ENCODE peak calls at places on chromosomes 3 and 15, in six cellular contexts. M is uterus, G is foreskin keratinocyte, H is thoracic aorta, S is H1, U is IMR-90. V is an unnamed sample. For H3K4me1, the result is how much of the 10 kb centered on the place peaks cover.

GRCh38 chr15:43950551-43950950 is 123.7 kb downstream of the WDR76 start:
- DNase-seq in M (no peak), G (no peak), H (no peak), S (no peak), U (no peak), V (no peak)

GRCh38 chr15:48930735-48931134 is 33.0 kb downstream of the SHC4 start:
- DNase-seq in M (no peak), G (no peak), H (no peak), S (no peak), U (no peak), V (no peak)

GRCh38 chr3:132569153-132569552 is 27.9 kb upstream of the ACKR4 start:
- DNase-seq in M (no peak), G (no peak), H (no peak), S (no peak), U (no peak), V (no peak)

GRCh38 chr15:95295905-95296618 is 1034.4 kb upstream of the NR2F2 start:
- DNase-seq in M (no peak), G (no peak), H (no peak), S (no peak), U (no peak), V (no peak)

GRCh38 chr3:108283989-108284388 is 12.4 kb upstream of the HHLA2 start:
- DNase-seq in M (no peak), G (no peak), H (no peak), S (no peak), U (no peak), V (no peak)

GRCh38 chr3:79976466-79976865 is 208.7 kb upstream of the ROBO1 start:
- DNase-seq in M (no peak), G (no peak), H (no peak), S (no peak), U (no peak), V (no peak)

GRCh38 chr3:7740458-7740857 is 761.2 kb upstream of the LMCD1 start:
- DNase-seq in M (no peak), G (no peak), H (no peak), S (no peak), U (no peak), V (peak)

GRCh38 chr15:91032919-91033803 is 10.8 kb upstream of the VPS33B start:
- DNase-seq in M (no peak), G (peak), H (no peak), S (peak), U (no peak), V (peak)

GRCh38 chr3:48286308-48286707 is 45.4 kb downstream of the ZNF589 start:
- DNase-seq in M (no peak), G (no peak), H (no peak), S (no peak), U (no peak), V (no peak)

GRCh38 chr15:63176302-63176701 is 13.1 kb upstream of the RAB8B start:
- DNase-seq in M (no peak), G (peak), H (no peak), S (no peak), U (peak), V (no peak)

GRCh38 chr3:141646760-141647561 is 91.1 kb upstream of the RNF7 start:
- DNase-seq in M (no peak), G (peak), H (no peak), S (peak), U (peak), V (peak)

GRCh38 chr15:39692464-39693327 is 89.9 kb downstream of the FSIP1 start:
- DNase-seq in M (no peak), G (peak), H (no peak), S (peak), U (no peak), V (no peak)

GRCh38 chr3:40951636-40952035 is 247.7 kb upstream of the CTNNB1 start:
- DNase-seq in M (no peak), G (peak), H (no peak), S (no peak), U (no peak), V (no peak)

GRCh38 chr3:169112153-169112892 is 551.2 kb downstream of the MECOM start:
- DNase-seq in M (no peak), G (peak), H (no peak), S (no peak), U (peak), V (no peak)

GRCh38 chr3:42729404-42730145 is 27.0 kb upstream of the HHATL start:
- DNase-seq in M (no peak), G (no peak), H (no peak), S (no peak), U (no peak), V (no peak)

GRCh38 chr3:157438371-157438735 is 1.7 kb downstream of the PTX3 start:
- DNase-seq in M (no peak), G (no peak), H (no peak), S (no peak), U (no peak), V (no peak)

GRCh38 chr3:95341314-95341713 is 1278.5 kb downstream of the NSUN3 start:
- DNase-seq in M (no peak), G (no peak), H (no peak), S (no peak), U (no peak), V (no peak)

GRCh38 chr3:29317659-29318173 is 36.8 kb downstream of the RBMS3 start:
- DNase-seq in M (no peak), G (no peak), H (no peak), S (no peak), U (no peak), V (no peak)

GRCh38 chr15:74200394-74200793 is 2.2 kb downstream of the STRA6 start:
- DNase-seq in M (peak), G (no peak), H (peak), S (no peak), U (peak), V (peak)

GRCh38 chr15:63133786-63134185 is 12.1 kb downstream of the LACTB start:
- DNase-seq in M (no peak), G (no peak), H (no peak), S (no peak), U (peak), V (no peak)

GRCh38 chr3:61278713-61279112 is 27.5 kb upstream of the FHIT start:
- DNase-seq in M (no peak), G (no peak), H (no peak), S (no peak), U (no peak), V (no peak)

GRCh38 chr3:44114142-44114541 is 127.5 kb upstream of the TOPAZ1 start:
- DNase-seq in M (no peak), G (no peak), H (no peak), S (no peak), U (peak), V (peak)

GRCh38 chr3:146161725-146162047 is 702 bp upstream of the PLOD2 start:
- DNase-seq in M (peak), G (no peak), H (no peak), S (no peak), U (peak), V (no peak)

GRCh38 chr3:184284696-184285095 is 8.9 kb downstream of the ECE2 start:
- DNase-seq in M (no peak), G (no peak), H (no peak), S (no peak), U (peak), V (peak)

DNA sequence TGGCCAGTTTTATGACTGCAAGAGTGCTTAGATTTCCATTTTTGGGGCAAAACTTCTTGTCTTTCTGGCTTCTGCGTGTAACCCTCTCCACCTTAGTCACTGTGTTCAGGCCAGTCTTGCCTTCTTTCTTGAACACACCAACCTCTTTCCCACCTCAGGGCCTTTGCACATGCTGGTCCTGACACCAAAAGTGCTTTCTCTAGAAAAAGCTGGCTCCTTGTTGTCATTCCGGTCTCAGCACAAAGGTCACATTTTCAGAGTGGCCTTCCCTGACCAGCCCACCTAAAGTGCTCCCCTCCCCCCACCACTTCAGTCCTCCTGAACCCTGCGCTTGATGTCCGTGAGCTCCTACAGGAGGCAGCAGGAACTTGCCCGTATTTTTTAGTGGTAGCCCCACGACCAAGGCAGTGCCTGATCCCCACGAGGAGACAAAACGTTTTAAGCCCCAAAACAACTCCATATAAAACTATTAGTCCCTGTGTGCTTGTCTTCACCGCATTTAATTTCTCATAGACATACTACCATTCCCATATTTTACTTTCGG is 25.5 kb downstream of the CDCP1 start:
- DNase-seq in M (no peak), G (no peak), H (no peak), S (no peak), U (no peak), V (no peak)
- H3K4me1 ChIP-seq in M (under half), G (under half), H (under half), S (under half), U (under half), V (under half)

GRCh38 chr3:25552251-25552650 is 112.5 kb downstream of the TOP2B start:
- DNase-seq in M (no peak), G (no peak), H (no peak), S (no peak), U (no peak), V (no peak)
- H3K4me1 ChIP-seq in M (under half), G (under half), H (under half), S (under half), U (under half), V (under half)

GRCh38 chr3:14123308-14124222 is 1.1 kb downstream of the CHCHD4 start:
- DNase-seq in M (no peak), G (no peak), H (no peak), S (no peak), U (no peak), V (no peak)
- H3K4me1 ChIP-seq in M (under half), G (under half), H (under half), S (under half), U (under half), V (under half)

GRCh38 chr3:72258786-72259185 is 473.8 kb upstream of the PROK2 start:
- DNase-seq in M (no peak), G (no peak), H (no peak), S (no peak), U (no peak), V (peak)

GRCh38 chr3:72261566-72262564 is 476.9 kb upstream of the PROK2 start:
- DNase-seq in M (no peak), G (no peak), H (no peak), S (no peak), U (no peak), V (no peak)

GRCh38 chr3:72262707-72263106 is 477.8 kb upstream of the PROK2 start:
- DNase-seq in M (no peak), G (no peak), H (no peak), S (no peak), U (no peak), V (no peak)

GRCh38 chr3:72259755-72260589 is 475.0 kb upstream of the PROK2 start:
- DNase-seq in M (no peak), G (no peak), H (no peak), S (no peak), U (no peak), V (no peak)

GRCh38 chr3:72260590-72260914 is 475.6 kb upstream of the PROK2 start:
- DNase-seq in M (no peak), G (no peak), H (no peak), S (no peak), U (no peak), V (no peak)
- H3K4me1 ChIP-seq in M (under half), G (under half), H (under half), S (under half), U (under half), V (under half)

GRCh38 chr3:30661107-30661873 is 54.9 kb downstream of the TGFBR2 start:
- DNase-seq in M (no peak), G (no peak), H (no peak), S (no peak), U (no peak), V (no peak)

GRCh38 chr3:30664884-30665283 is 58.5 kb downstream of the TGFBR2 start:
- DNase-seq in M (no peak), G (no peak), H (no peak), S (no peak), U (no peak), V (no peak)

GRCh38 chr3:30664449-30664848 is 58.0 kb downstream of the TGFBR2 start:
- DNase-seq in M (no peak), G (no peak), H (no peak), S (no peak), U (no peak), V (no peak)

GRCh38 chr3:30663533-30664241 is 57.3 kb downstream of the TGFBR2 start:
- DNase-seq in M (no peak), G (no peak), H (no peak), S (no peak), U (no peak), V (no peak)

DNA sequence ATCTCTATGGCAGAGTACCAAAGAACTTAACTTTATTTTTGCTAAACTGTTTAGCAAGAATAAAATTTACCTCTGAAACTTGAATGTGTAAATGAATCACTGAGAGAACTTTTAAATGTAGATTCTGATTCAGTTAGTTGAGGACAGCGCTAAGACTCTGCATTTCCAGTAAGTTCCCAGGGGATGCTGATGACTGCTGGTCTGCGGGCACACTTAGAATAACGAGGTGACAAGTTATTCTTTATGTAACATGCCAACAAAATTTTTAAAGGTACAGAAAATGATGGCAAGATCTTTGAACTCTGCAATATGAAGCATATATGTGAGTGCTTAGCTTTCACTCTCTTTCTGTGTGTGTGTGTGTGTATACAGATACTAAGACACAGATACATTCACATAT is 56.4 kb downstream of the TGFBR2 start:
- DNase-seq in M (no peak), G (no peak), H (no peak), S (no peak), U (no peak), V (no peak)
- H3K4me1 ChIP-seq in M (under half), G (under half), H (half or more), S (under half), U (under half), V (half or more)

DNA sequence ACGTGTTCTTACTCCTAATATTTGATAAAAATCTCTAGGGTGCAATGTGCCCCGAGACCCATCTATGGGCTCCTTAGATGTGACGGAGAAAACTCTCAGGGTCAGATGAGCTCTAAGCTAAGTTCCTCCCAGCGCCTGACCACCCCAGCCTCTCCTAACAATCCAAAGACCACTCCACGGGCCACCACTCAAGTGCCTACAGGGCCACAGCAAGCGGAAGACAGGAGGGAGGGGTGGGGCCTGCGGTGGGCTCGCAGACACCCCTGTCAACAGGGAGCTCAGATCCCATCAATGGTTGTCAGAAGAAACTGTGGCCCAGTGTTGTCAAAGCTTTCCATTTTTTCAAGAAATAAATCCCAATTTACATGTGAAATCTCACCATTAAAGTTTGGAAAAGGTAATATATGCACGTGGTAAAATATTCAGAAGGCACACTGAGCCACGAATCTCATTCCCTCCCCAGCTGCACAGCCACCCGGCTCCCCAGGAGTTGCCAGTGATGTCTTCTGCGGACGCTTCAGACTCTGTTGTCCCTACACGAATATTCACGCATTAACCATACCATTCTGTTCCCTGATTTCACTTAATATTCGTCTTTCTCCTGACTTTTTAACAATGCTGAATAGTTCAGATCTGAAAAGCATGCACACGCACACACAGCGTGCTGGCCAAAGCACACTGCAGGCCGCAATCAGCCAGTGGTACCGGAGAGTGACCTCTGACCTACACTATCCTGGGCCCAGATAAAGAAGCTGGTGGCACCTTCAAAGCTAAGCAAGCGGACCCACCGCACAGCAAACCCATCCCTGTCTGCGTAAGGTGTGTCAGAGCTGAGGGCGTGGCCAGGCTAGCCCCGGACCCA is 19.1 kb downstream of the TNK2 start:
- DNase-seq in M (no peak), G (no peak), H (no peak), S (no peak), U (no peak), V (no peak)
- H3K4me1 ChIP-seq in M (under half), G (under half), H (under half), S (under half), U (under half), V (under half)

GRCh38 chr3:127794972-127795371 is 27.3 kb downstream of the MGLL start:
- DNase-seq in M (no peak), G (no peak), H (no peak), S (no peak), U (no peak), V (no peak)

GRCh38 chr3:127798716-127799115 is 23.6 kb downstream of the MGLL start:
- DNase-seq in M (no peak), G (no peak), H (no peak), S (no peak), U (no peak), V (no peak)

GRCh38 chr3:127794402-127794801 is 27.9 kb downstream of the MGLL start:
- DNase-seq in M (no peak), G (no peak), H (no peak), S (no peak), U (no peak), V (no peak)

GRCh38 chr3:127796751-127797150 is 25.6 kb downstream of the MGLL start:
- DNase-seq in M (no peak), G (no peak), H (no peak), S (no peak), U (no peak), V (no peak)

GRCh38 chr3:127796045-127796720 is 26.1 kb downstream of the MGLL start:
- DNase-seq in M (no peak), G (no peak), H (no peak), S (no peak), U (no peak), V (no peak)
- H3K4me1 ChIP-seq in M (under half), G (under half), H (under half), S (under half), U (under half), V (under half)

V was measured in heart left ventricle.